ENCODE peak calls at places on chromosomes 11 and 22, in seven cellular contexts. S, K, M, R, A, U and D are unnamed samples.

GRCh38 chr11:101444851-101445250 is 139.0 kb downstream of the TRPC6 start:
- DNase-seq in R (no peak), K (no peak), A (no peak), S (no peak), U (no peak), M (no peak), D (no peak)

GRCh38 chr11:55571828-55572227 is at the start of gene OR4C16:
- DNase-seq in S (no peak), U (no peak), K (no peak), R (no peak), A (no peak), M (no peak), D (no peak)

GRCh38 chr22:38079804-38080203 is 4.2 kb downstream of the SLC16A8 start:
- DNase-seq in S (no peak), R (no peak), M (no peak), U (no peak), K (no peak), A (no peak), D (no peak)

GRCh38 chr22:29074276-29074625 is 1.4 kb downstream of the KREMEN1 start:
- DNase-seq in R (no peak), U (no peak), S (no peak), M (no peak), K (no peak), A (no peak), D (no peak)

GRCh38 chr11:71491531-71492329 is 35.3 kb upstream of the KRTAP5-7 start:
- DNase-seq in A (no peak), R (no peak), M (no peak), K (no peak), U (no peak), S (no peak), D (no peak)

GRCh38 chr22:17303840-17304779 is 65.2 kb upstream of the CECR2 start:
- DNase-seq in A (no peak), S (no peak), K (no peak), R (no peak), U (no peak), M (no peak), D (peak)

GRCh38 chr22:32733196-32733595 is 68.3 kb upstream of the TIMP3 start:
- DNase-seq in A (no peak), K (no peak), U (no peak), S (no peak), R (no peak), M (no peak), D (no peak)

GRCh38 chr11:48077251-48077650 is 96.9 kb downstream of the PTPRJ start:
- DNase-seq in A (no peak), R (no peak), S (no peak), U (no peak), M (no peak), K (no peak), D (no peak)

GRCh38 chr11:22449441-22449840 is 111.3 kb downstream of the SLC17A6 start:
- DNase-seq in U (no peak), A (no peak), M (no peak), S (no peak), R (no peak), K (no peak), D (no peak)

GRCh38 chr11:113404859-113405430 is 17.4 kb downstream of the ANKK1 start:
- DNase-seq in U (no peak), A (no peak), M (no peak), K (no peak), R (no peak), S (no peak), D (no peak)

GRCh38 chr11:78151804-78152203 is 12.4 kb upstream of the ALG8 start:
- DNase-seq in M (no peak), K (no peak), S (no peak), A (no peak), U (no peak), R (no peak), D (no peak)

GRCh38 chr11:27451528-27451927 is 21.1 kb downstream of the LGR4 start:
- DNase-seq in U (no peak), K (no peak), A (no peak), M (no peak), R (no peak), S (no peak), D (no peak)

GRCh38 chr11:62560566-62561103 is 13.1 kb downstream of the EEF1G start:
- DNase-seq in S (peak), M (peak), U (peak), R (peak), K (peak), A (peak), D (peak)

GRCh38 chr11:74932797-74933196 is 16.1 kb downstream of the XRRA1 start:
- DNase-seq in M (no peak), S (peak), K (no peak), A (no peak), R (peak), U (no peak), D (peak)

GRCh38 chr22:29334696-29335344 is 19.3 kb upstream of the RASL10A start:
- DNase-seq in R (no peak), K (no peak), A (no peak), U (no peak), M (no peak), S (no peak), D (no peak)

GRCh38 chr11:65427691-65428577 is 5.3 kb downstream of the NEAT1 start:
- DNase-seq in K (peak), S (peak), R (no peak), U (no peak), M (peak), A (peak), D (peak)

GRCh38 chr11:27405134-27405533 is 42.1 kb upstream of the CCDC34 start:
- DNase-seq in K (no peak), R (no peak), A (no peak), U (no peak), M (no peak), S (no peak), D (no peak)

GRCh38 chr11:40722179-40722795 is 737.2 kb downstream of the LRRC4C start:
- DNase-seq in M (no peak), R (no peak), U (peak), A (no peak), K (no peak), S (no peak), D (peak)

GRCh38 chr11:134561348-134561720 is 149.3 kb upstream of the B3GAT1 start:
- DNase-seq in A (no peak), U (no peak), K (no peak), S (no peak), R (no peak), M (no peak), D (no peak)

GRCh38 chr11:66414120-66414934 is 6.5 kb upstream of the NPAS4 start:
- DNase-seq in M (no peak), S (no peak), U (no peak), R (no peak), K (no peak), A (no peak), D (no peak)

GRCh38 chr11:17256512-17256911 is 20.0 kb upstream of the NUCB2 start:
- DNase-seq in U (no peak), K (no peak), A (no peak), M (no peak), S (peak), R (no peak), D (no peak)

GRCh38 chr11:11966826-11967668 is 41.4 kb downstream of the DKK3 start:
- DNase-seq in M (peak), A (no peak), U (peak), S (no peak), K (peak), R (no peak), D (peak)

GRCh38 chr11:352456-353180 is 16.7 kb upstream of the B4GALNT4 start:
- DNase-seq in M (no peak), U (no peak), A (no peak), K (no peak), S (no peak), R (no peak), D (no peak)

GRCh38 chr11:59866397-59866796 is at the start of gene TCN1:
- DNase-seq in U (no peak), S (no peak), M (no peak), K (no peak), A (peak), R (no peak), D (no peak)

GRCh38 chr11:32343325-32344008 is 91.9 kb downstream of the WT1 start:
- DNase-seq in U (no peak), A (no peak), M (no peak), R (no peak), K (no peak), S (no peak), D (no peak)

GRCh38 chr11:57287884-57288283 is 36.9 kb downstream of the TNKS1BP1 start:
- DNase-seq in A (no peak), M (no peak), S (no peak), U (no peak), K (no peak), R (no peak), D (no peak)

GRCh38 chr11:64181506-64182411 is 4.2 kb upstream of the STIP1 start:
- DNase-seq in K (peak), A (peak), M (peak), U (peak), S (peak), R (peak), D (peak)

DNA sequence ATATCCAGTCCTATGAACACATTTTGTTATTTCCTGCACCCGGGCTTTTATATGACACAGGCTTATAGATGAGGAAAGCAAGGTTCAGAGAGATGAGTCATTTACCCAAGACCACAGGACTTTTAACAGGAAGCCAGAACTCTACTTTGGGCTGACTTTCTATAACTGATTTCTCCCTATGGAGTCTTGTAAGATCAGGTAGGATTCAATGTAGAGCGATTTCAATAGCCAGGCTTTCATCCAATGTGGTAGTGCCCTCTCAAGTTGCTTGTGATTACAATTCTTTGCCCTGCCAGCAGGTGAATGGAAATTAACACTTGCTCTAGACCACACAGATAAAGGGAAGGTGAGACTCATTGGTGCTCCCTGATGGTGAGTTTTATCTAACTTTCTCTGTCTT is 378.3 kb downstream of the INSC start:
- DNase-seq in K (no peak), U (no peak), R (peak), A (no peak), M (no peak), S (no peak), D (no peak)
- TF ChIP-seq CTCF in K (no peak), U (no peak), R (no peak), A (no peak), M (no peak), S (no peak), D (no peak)

GRCh38 chr22:31628969-31629723 is 32.9 kb downstream of the PISD start:
- DNase-seq in R (no peak), A (no peak), S (no peak), M (no peak), K (no peak), U (no peak), D (no peak)
- TF ChIP-seq CTCF in R (no peak), A (no peak), S (no peak), M (no peak), K (no peak), U (no peak), D (no peak)

GRCh38 chr11:68667511-68668253 is 16.7 kb upstream of the GAL start:
- DNase-seq in S (no peak), R (no peak), U (no peak), A (no peak), K (no peak), M (no peak), D (no peak)
- TF ChIP-seq CTCF in S (no peak), R (no peak), U (no peak), A (no peak), K (no peak), M (no peak), D (no peak)

GRCh38 chr11:130155106-130155505 is 4.5 kb upstream of the ST14 start:
- DNase-seq in M (no peak), S (no peak), R (no peak), K (no peak), A (no peak), U (no peak), D (no peak)

GRCh38 chr11:130148927-130149326 is 10.7 kb upstream of the ST14 start:
- DNase-seq in U (no peak), A (no peak), M (no peak), K (no peak), R (no peak), S (no peak), D (no peak)

GRCh38 chr11:130150790-130151189 is 8.8 kb upstream of the ST14 start:
- DNase-seq in M (no peak), A (no peak), K (no peak), R (no peak), U (no peak), S (no peak), D (no peak)

GRCh38 chr11:130146797-130147196 is 12.8 kb upstream of the ST14 start:
- DNase-seq in A (peak), S (no peak), K (no peak), U (no peak), R (no peak), M (no peak), D (no peak)

GRCh38 chr11:130151196-130151595 is 8.4 kb upstream of the ST14 start:
- DNase-seq in M (no peak), U (no peak), R (no peak), A (no peak), K (no peak), S (no peak), D (no peak)
- TF ChIP-seq CTCF in M (no peak), U (no peak), R (no peak), A (no peak), K (no peak), S (no peak), D (no peak)